ENCODE peak calls at places on chromosomes 2 and 18, in seven cellular contexts. B, D, N, R, I, P and E are unnamed samples.
A peak's percentile ranks its signal among the peaks of the same experiment; 100 is the strongest.

GRCh38 chr2:201882353-201883095 is 76.2 kb downstream of the CDK15 start:
- DNase-seq in D (no peak), I (no peak), R (peak; percentile 47), N (peak; percentile 27), P (peak; percentile 63), B (peak; percentile 90), E (peak; percentile 54)

GRCh38 chr2:229852565-229852964 is 69.2 kb downstream of the TRIP12 start:
- DNase-seq in I (no peak), N (no peak), D (no peak), P (peak; percentile 67), B (peak; percentile 57), R (peak; percentile 26), E (peak; percentile 67)

GRCh38 chr2:147149589-147150245 is 695.1 kb upstream of the ACVR2A start:
- DNase-seq in I (no peak), P (peak; percentile 63), R (peak; percentile 70), N (no peak), D (no peak), B (no peak), E (peak; percentile 73)

GRCh38 chr2:37984589-37984988 is 59.5 kb downstream of the RMDN2 start:
- DNase-seq in N (no peak), R (peak; percentile 41), B (no peak), P (peak; percentile 5), D (no peak), I (no peak), E (peak; percentile 71)

GRCh38 chr2:216664593-216665034 is 30.7 kb downstream of the IGFBP5 start:
- DNase-seq in B (no peak), N (peak; percentile 40), I (no peak), R (peak; percentile 23), D (no peak), P (peak; percentile 64), E (peak; percentile 73)

GRCh38 chr2:71940695-71941094 is 207.0 kb downstream of the CYP26B1 start:
- DNase-seq in P (no peak), B (no peak), N (no peak), R (no peak), D (no peak), I (no peak), E (no peak)

GRCh38 chr2:3651686-3652516 is 6.1 kb upstream of the ALLC start:
- DNase-seq in D (no peak), N (no peak), R (peak; percentile 6), P (peak; percentile 34), B (peak; percentile 73), I (peak; percentile 92), E (peak; percentile 50)

GRCh38 chr2:96147593-96148201 is 2.5 kb upstream of the DUSP2 start:
- DNase-seq in R (no peak), B (no peak), I (no peak), D (no peak), N (no peak), P (no peak), E (no peak)

DNA sequence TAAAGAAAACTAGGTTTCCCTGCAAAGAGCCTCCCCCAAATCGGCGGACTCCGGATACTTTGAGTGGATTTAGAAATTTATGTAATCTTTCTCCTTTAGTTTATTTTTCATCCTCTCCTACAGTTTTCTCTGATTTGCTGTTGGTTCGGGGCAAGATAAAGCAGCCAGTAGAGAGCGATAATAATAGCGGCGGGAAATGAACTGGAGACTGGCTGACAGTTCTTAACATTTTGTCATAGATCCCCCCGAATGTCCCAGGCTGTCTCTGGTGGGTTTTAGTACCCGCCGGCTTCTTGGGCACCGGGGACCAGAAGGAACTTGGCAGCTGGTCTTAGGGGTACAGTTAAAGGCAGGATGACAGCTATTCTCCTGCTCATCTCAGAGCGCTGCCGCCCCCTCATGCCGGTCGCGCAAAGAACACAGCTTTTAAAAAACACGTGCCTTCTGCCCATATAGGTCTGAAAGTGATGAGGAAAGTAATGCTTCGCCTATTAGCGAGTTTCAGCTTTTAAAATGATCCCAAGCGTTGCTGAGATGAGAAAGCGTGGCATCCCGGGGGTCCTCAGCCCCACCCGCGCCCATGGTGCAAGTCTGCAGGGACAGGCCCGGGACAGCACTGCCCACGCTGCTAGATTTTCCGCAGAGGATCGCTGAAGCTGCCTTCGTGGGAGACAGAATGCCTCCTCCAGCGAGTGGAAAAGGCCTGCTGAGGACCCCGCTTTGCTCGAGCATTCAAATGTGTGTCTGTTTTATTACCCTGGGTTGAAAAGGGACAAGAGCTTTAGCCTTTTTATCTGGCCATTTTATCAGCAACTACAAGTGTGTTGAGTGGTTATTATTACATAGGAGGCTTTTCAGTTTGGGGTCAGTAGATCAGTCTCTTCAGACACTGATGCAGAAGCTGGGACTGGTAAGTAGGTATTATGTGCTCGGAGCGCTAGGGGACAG is 3.8 kb downstream of the ONECUT2 start:
- DNase-seq in I (no peak), D (no peak), B (no peak), P (no peak), R (no peak), N (no peak), E (no peak)
- TF ChIP-seq EZH2 in I (no peak), D (no peak), B (no peak), P (no peak), R (no peak), N (peak; percentile 98), E (peak; percentile 12)

DNA sequence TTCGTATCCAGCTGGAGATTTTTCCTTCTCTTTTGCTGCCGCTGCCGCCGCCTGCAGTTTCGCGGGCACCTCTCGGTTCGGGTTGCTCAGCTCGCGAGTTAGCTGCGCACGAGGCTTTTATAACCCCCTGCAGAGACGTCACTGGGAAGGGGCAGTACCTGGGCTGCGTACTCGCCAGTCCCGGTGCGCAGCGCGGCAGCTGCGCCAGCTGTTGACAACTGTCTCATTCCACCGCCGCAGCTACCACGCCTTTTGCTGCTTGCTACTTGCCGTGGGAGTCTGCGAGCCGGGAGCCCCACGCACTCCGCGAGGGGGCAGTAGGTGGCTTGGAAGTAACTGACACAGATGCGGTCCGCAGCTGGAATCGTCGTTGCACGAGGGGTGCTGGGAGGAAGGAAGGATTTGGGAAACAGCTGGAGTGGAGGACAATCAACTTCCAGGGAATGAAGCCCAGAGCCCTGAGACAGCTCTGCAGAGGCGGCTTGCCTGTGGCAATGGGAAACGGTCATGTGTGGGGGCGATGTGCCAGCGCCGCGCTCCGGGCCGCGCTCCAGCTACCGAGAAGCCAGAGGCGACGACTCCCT is at the start of gene TACR1:
- DNase-seq in P (peak; percentile 47), R (peak; percentile 53), I (peak; percentile 41), B (no peak), N (peak; percentile 40), D (no peak), E (peak; percentile 76)
- TF ChIP-seq EZH2 in P (no peak), R (no peak), I (peak; percentile 39), B (no peak), N (peak; percentile 61), D (no peak), E (peak; percentile 84)

GRCh38 chr2:111117666-111118454 is 2.9 kb upstream of the BCL2L11 start:
- DNase-seq in R (no peak), B (no peak), I (no peak), D (no peak), P (peak; percentile 69), N (peak; percentile 29), E (peak; percentile 73)

GRCh38 chr2:111118455-111119003 is 2.2 kb upstream of the BCL2L11 start:
- DNase-seq in B (no peak), P (no peak), N (no peak), I (no peak), R (no peak), D (no peak), E (no peak)

GRCh38 chr2:111120253-111121027 is at the start of gene BCL2L11:
- DNase-seq in P (peak; percentile 76), I (peak; percentile 89), R (peak; percentile 95), N (peak; percentile 89), D (peak; percentile 82), B (peak; percentile 93), E (peak; percentile 92)

GRCh38 chr2:111119847-111120252 is 864 bp upstream of the BCL2L11 start:
- DNase-seq in R (no peak), N (no peak), D (no peak), I (no peak), P (no peak), B (no peak), E (no peak)

DNA sequence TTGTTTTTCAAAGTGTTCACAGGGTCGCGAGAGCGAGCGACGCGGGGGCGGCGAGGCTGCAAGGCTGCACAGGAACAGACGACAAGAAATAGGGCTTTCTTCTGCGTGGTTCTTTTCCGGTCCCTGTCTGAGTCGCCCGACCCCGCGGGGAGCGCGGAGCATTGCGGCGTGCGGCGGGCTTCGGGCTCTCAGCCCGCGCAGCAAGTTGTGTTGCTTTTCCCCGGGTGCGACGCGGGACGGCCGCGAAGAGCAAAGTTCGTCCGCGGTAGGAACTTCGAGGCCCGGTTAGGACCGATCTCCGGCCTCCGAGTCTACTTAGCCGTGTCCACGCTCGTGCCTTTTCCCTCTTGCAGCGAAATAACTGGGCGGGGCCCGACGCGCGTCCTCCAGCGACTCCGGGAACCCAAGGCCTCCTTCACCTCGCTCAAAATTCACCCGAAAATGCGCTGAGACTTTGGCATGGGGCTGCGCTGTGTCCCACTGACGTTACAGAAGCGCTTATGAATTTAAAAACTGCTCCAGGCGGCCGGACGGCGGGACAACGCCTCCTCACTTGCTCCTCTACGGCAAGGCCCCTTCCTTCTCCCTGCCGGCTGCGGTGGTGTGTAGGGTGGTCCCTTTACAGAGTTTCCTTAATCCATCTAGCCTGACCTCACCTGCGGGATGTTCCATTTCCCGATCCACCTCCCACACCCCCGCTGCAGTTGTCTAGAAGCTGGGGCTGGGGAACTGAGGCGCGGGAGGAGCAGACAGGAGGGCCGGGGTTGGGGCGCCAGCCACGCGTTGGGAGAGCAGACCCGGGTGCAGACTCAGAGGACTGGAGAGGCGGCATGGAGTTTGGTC is 1.5 kb upstream of the BCL2L11 start:
- DNase-seq in D (no peak), R (no peak), B (no peak), N (no peak), P (no peak), I (no peak), E (no peak)
- TF ChIP-seq EZH2 in D (no peak), R (no peak), B (no peak), N (no peak), P (peak; percentile 98), I (no peak), E (peak; percentile 80)

GRCh38 chr2:170821631-170822291 is 5.1 kb downstream of the GAD1 start:
- DNase-seq in R (no peak), N (no peak), P (no peak), D (no peak), I (no peak), B (no peak), E (no peak)

GRCh38 chr2:170822885-170823799 is 6.5 kb downstream of the GAD1 start:
- DNase-seq in N (no peak), R (no peak), P (no peak), I (no peak), B (no peak), D (no peak), E (no peak)

GRCh38 chr2:170823800-170824153 is 7.1 kb downstream of the GAD1 start:
- DNase-seq in N (no peak), R (no peak), B (no peak), I (no peak), P (no peak), D (no peak), E (no peak)

GRCh38 chr2:170820647-170821630 is 4.3 kb downstream of the GAD1 start:
- DNase-seq in R (no peak), N (no peak), P (no peak), I (no peak), B (no peak), D (no peak), E (no peak)

DNA sequence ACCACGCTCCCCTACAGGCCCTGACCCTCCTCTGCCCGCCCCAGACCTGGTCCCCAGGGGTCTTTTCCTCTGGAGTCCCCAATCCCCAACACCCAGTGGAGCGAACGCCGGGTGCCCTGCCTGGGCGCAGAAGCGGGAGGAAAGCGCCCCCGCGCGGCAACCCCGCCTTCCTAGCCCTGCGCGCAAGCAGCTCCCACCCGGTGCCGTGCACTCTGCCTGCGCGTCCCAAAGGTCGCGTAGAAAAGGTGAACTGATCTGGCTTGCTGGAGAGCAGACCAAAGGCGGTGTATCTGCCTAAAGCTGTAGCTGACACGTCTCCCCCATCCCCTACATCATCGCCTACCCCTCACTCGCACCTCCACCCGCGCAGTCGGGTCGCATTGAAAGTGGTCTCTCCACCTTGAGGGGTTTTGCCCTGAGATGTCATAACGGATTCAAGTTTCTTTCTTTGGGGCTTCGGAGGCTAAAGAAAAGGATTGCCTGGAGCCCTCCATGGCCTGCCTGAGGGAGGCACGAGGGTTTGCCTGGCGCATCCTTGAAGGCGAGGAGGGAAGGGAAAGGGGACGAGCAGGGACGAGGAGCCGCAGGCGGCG is 5.7 kb downstream of the GAD1 start:
- DNase-seq in P (no peak), I (no peak), N (no peak), D (no peak), R (no peak), B (no peak), E (no peak)
- TF ChIP-seq EZH2 in P (peak; percentile 56), I (no peak), N (peak; percentile 92), D (no peak), R (no peak), B (no peak), E (peak; percentile 96)